ENCODE peak calls at places on chromosomes 3 and 15, in ten cellular contexts. S is choroid plexus epithelial cell, C is ovary, P is left ventricle myocardium inferior, E is neural crest cell, L is cardiac fibroblast, M is colonic mucosa, A is SK-N-SH, R is uterus, I is GM12865. N is an unnamed sample.

GRCh38 chr3:73510298-73510697 is 114.4 kb downstream of the PDZRN3 start:
- DNase-seq in L (no peak), E (no peak), P (no peak), R (no peak), S (no peak), A (no peak), M (no peak), C (no peak), I (no peak), N (no peak)

GRCh38 chr3:23996058-23996457 is 51.0 kb downstream of the NR1D2 start:
- DNase-seq in E (no peak), A (no peak), L (no peak), R (no peak), M (no peak), I (no peak), C (no peak), S (no peak), P (no peak), N (no peak)

GRCh38 chr3:1087066-1087555 is 5.7 kb upstream of the CNTN6 start:
- DNase-seq in R (no peak), S (peak), C (no peak), E (no peak), M (no peak), I (no peak), L (peak), P (no peak), A (no peak), N (peak)

GRCh38 chr15:68616397-68616796 is 37.6 kb downstream of the CORO2B start:
- DNase-seq in I (no peak), R (no peak), L (no peak), M (no peak), C (peak), A (no peak), S (no peak), P (no peak), E (no peak), N (no peak)

GRCh38 chr3:100155105-100155504 is 40.8 kb upstream of the FILIP1L start:
- DNase-seq in E (no peak), S (no peak), C (no peak), P (no peak), I (no peak), M (no peak), R (no peak), L (no peak), A (peak), N (no peak)

GRCh38 chr3:132317229-132317948 is at the start of gene ACP3:
- DNase-seq in M (peak), L (peak), C (peak), P (peak), S (peak), A (no peak), R (peak), E (no peak), I (peak), N (peak)

GRCh38 chr15:98668566-98669308 is 20.4 kb downstream of the IGF1R start:
- DNase-seq in P (no peak), E (no peak), L (peak), R (no peak), C (no peak), S (peak), M (no peak), A (no peak), I (peak), N (peak)

GRCh38 chr15:98776607-98777281 is 128.4 kb downstream of the IGF1R start:
- DNase-seq in I (peak), P (peak), M (no peak), R (no peak), C (peak), S (peak), E (no peak), L (peak), A (no peak), N (no peak)

GRCh38 chr3:120093119-120093922 is 926 bp downstream of the GSK3B start:
- DNase-seq in L (peak), C (peak), M (peak), S (peak), A (no peak), P (no peak), R (no peak), I (peak), E (no peak), N (peak)

GRCh38 chr3:106067711-106068110 is 198.9 kb upstream of the CBLB start:
- DNase-seq in S (no peak), I (peak), R (no peak), L (no peak), A (no peak), C (no peak), M (no peak), E (no peak), P (no peak), N (no peak)

GRCh38 chr3:181316481-181316880 is 326.9 kb upstream of the DNAJC19 start:
- DNase-seq in E (peak), P (no peak), S (peak), I (no peak), M (no peak), R (no peak), L (peak), A (no peak), C (no peak), N (peak)

GRCh38 chr3:190486908-190487607 is 26.8 kb upstream of the IL1RAP start:
- DNase-seq in A (no peak), I (no peak), C (no peak), L (no peak), M (no peak), R (no peak), P (no peak), S (no peak), E (no peak), N (no peak)

GRCh38 chr3:53194218-53195065 is 33.4 kb downstream of the PRKCD start:
- DNase-seq in R (peak), L (peak), I (no peak), S (peak), P (peak), E (no peak), M (no peak), A (peak), C (peak), N (no peak)

GRCh38 chr3:160260587-160261270 is 35.5 kb downstream of the C3orf80 start:
- DNase-seq in E (no peak), C (no peak), R (no peak), A (no peak), L (no peak), I (no peak), M (no peak), P (no peak), S (no peak), N (no peak)

GRCh38 chr15:70486451-70487379 is 276.6 kb downstream of the UACA start:
- DNase-seq in E (no peak), S (peak), A (no peak), M (no peak), R (no peak), P (peak), L (peak), C (no peak), I (peak), N (peak)

GRCh38 chr3:20080956-20081554 is 40.8 kb downstream of the KAT2B start:
- DNase-seq in C (no peak), I (peak), S (peak), M (peak), L (peak), E (no peak), P (peak), R (peak), A (peak), N (peak)

GRCh38 chr3:177516130-177517011 is 319.1 kb upstream of the TBL1XR1 start:
- DNase-seq in M (no peak), L (peak), S (peak), I (no peak), E (peak), P (peak), C (peak), R (no peak), A (no peak), N (peak)

GRCh38 chr3:100001514-100002270 is 112.6 kb downstream of the FILIP1L start:
- DNase-seq in S (no peak), A (no peak), L (no peak), E (no peak), M (no peak), I (no peak), R (no peak), P (no peak), C (no peak), N (peak)

GRCh38 chr15:78804391-78804792 is 6.9 kb downstream of the ADAMTS7 start:
- DNase-seq in P (peak), A (no peak), C (no peak), R (no peak), I (no peak), M (no peak), E (no peak), L (no peak), S (peak), N (no peak)

GRCh38 chr3:172341482-172342059 is 106.7 kb downstream of the GHSR start:
- DNase-seq in I (peak), C (no peak), R (no peak), L (peak), M (no peak), E (no peak), P (no peak), S (peak), A (peak), N (peak)

GRCh38 chr3:12148183-12148940 is 10.3 kb downstream of the TIMP4 start:
- DNase-seq in R (no peak), P (peak), M (no peak), I (no peak), C (no peak), A (peak), S (peak), E (no peak), L (peak), N (no peak)

GRCh38 chr15:31098953-31099740 is 2.4 kb downstream of the TRPM1 start:
- DNase-seq in M (no peak), P (no peak), A (no peak), I (no peak), E (no peak), L (no peak), S (no peak), R (no peak), C (no peak), N (no peak)

GRCh38 chr15:63474810-63475316 is 29.5 kb upstream of the USP3 start:
- DNase-seq in R (no peak), M (peak), P (no peak), A (no peak), C (no peak), S (no peak), L (no peak), E (no peak), I (peak), N (peak)

GRCh38 chr3:176490357-176490756 is 706.9 kb downstream of the TBL1XR1 start:
- DNase-seq in M (no peak), C (no peak), P (no peak), S (no peak), R (no peak), I (peak), A (no peak), L (no peak), E (no peak), N (no peak)

GRCh38 chr3:157347577-157348303 is 88.9 kb upstream of the PTX3 start:
- DNase-seq in I (no peak), C (no peak), S (peak), E (no peak), R (no peak), L (no peak), A (no peak), P (no peak), M (no peak), N (no peak)

GRCh38 chr3:5053021-5053831 is 68.9 kb upstream of the ARL8B start:
- DNase-seq in M (no peak), C (peak), E (no peak), I (no peak), S (peak), A (no peak), R (peak), L (peak), P (no peak), N (peak)

GRCh38 chr3:131192701-131193100 is 166.0 kb downstream of the NEK11 start:
- DNase-seq in C (no peak), M (no peak), A (no peak), I (no peak), P (no peak), L (peak), R (no peak), E (no peak), S (no peak), N (no peak)

GRCh38 chr3:16079519-16079918 is 95.0 kb upstream of the GALNT15 start:
- DNase-seq in P (no peak), C (no peak), E (no peak), I (no peak), M (no peak), R (no peak), S (peak), L (peak), A (no peak), N (peak)

GRCh38 chr15:37056168-37056893 is 44.0 kb downstream of the MEIS2 start:
- DNase-seq in A (no peak), P (peak), E (no peak), R (peak), I (no peak), S (no peak), C (no peak), M (no peak), L (peak), N (peak)

GRCh38 chr3:34419801-34420200 is 621.4 kb downstream of the PDCD6IP start:
- DNase-seq in P (no peak), M (no peak), S (no peak), E (peak), R (no peak), L (no peak), C (no peak), A (no peak), I (no peak), N (no peak)

GRCh38 chr3:141405025-141405424 is 36.7 kb downstream of the ZBTB38 start:
- DNase-seq in C (no peak), P (no peak), R (no peak), M (no peak), E (no peak), L (no peak), I (no peak), A (no peak), S (peak), N (peak)

GRCh38 chr3:141407817-141408216 is 39.5 kb downstream of the ZBTB38 start:
- DNase-seq in S (no peak), M (no peak), E (no peak), L (no peak), R (no peak), P (no peak), C (no peak), I (no peak), A (no peak), N (no peak)

GRCh38 chr3:141407043-141407442 is 38.7 kb downstream of the ZBTB38 start:
- DNase-seq in I (no peak), L (peak), A (no peak), M (peak), C (peak), P (no peak), S (peak), E (no peak), R (peak), N (peak)

GRCh38 chr3:141405581-141405980 is 37.3 kb downstream of the ZBTB38 start:
- DNase-seq in R (no peak), A (no peak), E (no peak), I (no peak), S (peak), P (no peak), M (no peak), C (no peak), L (no peak), N (no peak)

GRCh38 chr3:141406265-141406664 is 38.0 kb downstream of the ZBTB38 start:
- DNase-seq in E (no peak), C (no peak), S (no peak), L (no peak), R (no peak), P (no peak), I (no peak), M (no peak), A (no peak), N (no peak)
- TF ChIP-seq CTCF in E (no peak), C (no peak), S (no peak), L (no peak), R (no peak), P (no peak), I (no peak), M (no peak), A (no peak), N (no peak)

DNA sequence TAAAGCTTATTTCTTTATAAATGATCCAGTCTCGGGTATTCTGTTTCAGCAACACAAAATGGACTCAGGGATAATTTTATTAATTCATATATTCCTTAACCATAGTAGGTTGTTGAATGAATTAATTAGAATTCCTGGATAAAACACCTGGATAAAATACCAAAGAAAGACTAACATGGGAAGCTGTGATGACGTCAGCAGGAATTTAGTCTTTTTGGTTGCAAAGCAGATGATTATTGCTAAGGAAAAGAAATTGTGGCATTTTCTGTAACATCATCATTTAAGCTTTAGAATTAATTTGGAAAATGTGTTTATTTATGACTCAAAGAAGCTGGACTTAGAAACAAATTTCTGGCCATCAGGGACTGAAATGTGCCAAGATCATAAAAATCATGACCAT is 228.3 kb upstream of the ZBTB20 start:
- DNase-seq in C (no peak), I (no peak), S (no peak), P (no peak), E (no peak), R (no peak), A (no peak), M (no peak), L (no peak), N (no peak)
- TF ChIP-seq CTCF in C (no peak), I (no peak), S (no peak), P (no peak), E (no peak), R (no peak), A (no peak), M (no peak), L (no peak), N (no peak)

GRCh38 chr15:76764004-76764403 is 141.1 kb downstream of the SCAPER start:
- DNase-seq in A (no peak), P (no peak), S (no peak), I (no peak), M (no peak), C (no peak), E (no peak), R (no peak), L (no peak), N (no peak)
- TF ChIP-seq CTCF in A (no peak), P (no peak), S (no peak), I (no peak), M (no peak), C (no peak), E (no peak), R (no peak), L (no peak), N (no peak)

GRCh38 chr15:39358441-39359041 is 222.3 kb upstream of the THBS1 start:
- DNase-seq in L (peak), A (no peak), I (peak), S (peak), M (no peak), E (no peak), R (peak), C (peak), P (peak), N (peak)

GRCh38 chr15:39357478-39358268 is 223.2 kb upstream of the THBS1 start:
- DNase-seq in P (no peak), E (no peak), R (peak), S (no peak), C (no peak), M (no peak), L (no peak), A (no peak), I (peak), N (no peak)

GRCh38 chr15:39359736-39360135 is 221.1 kb upstream of the THBS1 start:
- DNase-seq in P (no peak), I (no peak), E (no peak), R (no peak), S (no peak), L (no peak), A (no peak), M (no peak), C (no peak), N (no peak)

GRCh38 chr15:39350785-39351184 is 230.1 kb upstream of the THBS1 start:
- DNase-seq in E (no peak), R (no peak), S (no peak), P (no peak), I (no peak), L (no peak), A (no peak), M (no peak), C (no peak), N (no peak)

DNA sequence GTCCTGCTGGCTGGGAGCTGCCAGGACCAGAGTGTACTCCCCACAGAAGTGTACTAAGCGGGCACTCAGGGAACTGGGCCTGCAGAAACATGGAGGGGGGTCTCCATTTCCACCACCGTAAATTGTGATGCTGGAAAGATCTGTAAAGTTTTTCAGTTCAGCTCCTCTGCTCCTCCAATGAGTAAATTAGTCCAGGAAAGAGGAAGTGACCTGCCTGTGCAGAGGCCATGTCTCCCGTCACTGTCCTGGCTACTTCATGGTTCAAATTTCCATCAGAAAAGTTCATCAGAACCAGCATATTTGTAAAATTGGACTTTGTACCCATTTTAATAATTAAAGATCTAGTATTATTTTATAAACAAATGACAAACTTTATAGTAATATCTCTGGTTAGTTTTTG is 226.7 kb upstream of the THBS1 start:
- DNase-seq in L (no peak), M (no peak), P (no peak), A (no peak), S (no peak), E (no peak), I (no peak), R (no peak), C (no peak), N (no peak)
- TF ChIP-seq CTCF in L (no peak), M (no peak), P (no peak), A (no peak), S (no peak), E (no peak), I (no peak), R (no peak), C (no peak), N (no peak)

GRCh38 chr3:57112206-57112605 is 51.7 kb downstream of the SPATA12 start:
- DNase-seq in I (peak), C (no peak), M (no peak), E (no peak), S (peak), A (peak), P (no peak), R (no peak), L (no peak), N (no peak)
- TF ChIP-seq CTCF in I (peak), C (no peak), M (no peak), E (peak), S (peak), A (peak), P (no peak), R (peak), L (peak), N (peak)

DNA sequence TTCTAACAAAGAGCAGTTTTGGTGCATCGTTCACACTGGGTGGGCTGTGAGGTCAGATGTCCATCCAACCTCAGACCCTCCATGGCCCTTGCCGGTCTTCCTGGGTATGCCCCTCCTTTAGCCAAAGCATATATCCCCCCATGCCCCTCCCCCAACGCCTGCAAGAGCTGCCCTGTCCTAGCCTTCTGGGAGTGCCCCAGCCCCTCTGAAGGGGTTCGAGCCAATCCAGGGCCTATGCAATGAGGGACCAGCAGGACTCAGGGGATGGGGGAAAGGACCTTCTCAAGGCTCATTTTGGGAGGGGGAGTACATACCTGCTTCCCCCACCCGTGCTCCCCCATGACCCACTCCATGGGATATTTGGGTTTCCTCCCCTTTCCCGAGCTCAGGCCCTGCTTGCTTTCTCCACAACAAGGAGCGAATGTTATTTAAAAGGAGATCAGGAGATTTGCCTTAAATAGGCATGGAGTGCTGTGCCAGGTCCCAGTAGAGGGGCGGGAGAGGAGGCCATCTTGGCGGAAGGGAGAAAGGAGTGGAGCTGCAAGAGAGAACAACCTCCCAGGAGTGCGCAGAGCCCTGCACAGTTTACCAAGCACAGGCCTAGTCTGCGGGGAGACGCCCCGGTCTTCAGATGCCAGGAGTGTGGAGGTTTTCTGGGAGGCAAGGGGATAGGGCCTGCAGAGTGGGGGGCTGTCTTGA is 18.2 kb downstream of the PIF1 start:
- DNase-seq in S (no peak), P (no peak), C (no peak), A (no peak), R (peak), I (no peak), E (no peak), L (no peak), M (no peak), N (no peak)
- TF ChIP-seq CTCF in S (no peak), P (no peak), C (no peak), A (no peak), R (no peak), I (no peak), E (no peak), L (no peak), M (no peak), N (no peak)

DNA sequence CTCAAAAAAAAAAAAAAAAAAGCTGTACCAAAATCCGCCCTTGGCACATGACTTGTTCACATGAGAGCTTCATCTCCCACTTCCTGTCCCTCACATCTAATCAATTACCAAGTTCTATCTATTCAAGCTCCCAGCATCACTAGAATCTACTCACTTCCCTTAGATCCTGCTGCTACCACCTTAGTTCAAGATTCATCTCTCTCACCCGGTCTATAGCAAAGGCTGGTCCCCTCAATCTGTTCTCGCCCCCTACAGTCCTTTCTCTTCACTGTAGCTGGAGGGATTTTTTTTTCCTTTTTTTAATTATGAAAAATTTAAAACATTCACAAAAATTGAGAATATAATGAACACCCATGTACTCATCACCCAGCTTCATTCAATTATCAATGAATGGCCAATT is 16.7 kb upstream of the GPR160 start:
- DNase-seq in I (peak), C (no peak), A (no peak), P (no peak), L (peak), M (no peak), E (no peak), R (no peak), S (peak), N (no peak)
- TF ChIP-seq CTCF in I (no peak), C (no peak), A (no peak), P (peak), L (peak), M (no peak), E (no peak), R (no peak), S (peak), N (no peak)

GRCh38 chr3:197749601-197750395 is at the start of gene FYTTD1:
- DNase-seq in M (peak), L (peak), A (peak), E (peak), C (peak), S (peak), R (peak), P (peak), I (peak), N (peak)
- TF ChIP-seq CTCF in M (peak), L (peak), A (peak), E (peak), C (peak), S (peak), R (peak), P (peak), I (peak), N (peak)